ENCODE peak calls at places on chromosomes 13 and 19, in five cellular contexts. One of them, this sample, is unnamed.

GRCh38 chr13:114025432-114026127 is 51.7 kb upstream of the C13orf46 start:
- DNase-seq in IMR-90: peak
- DNase-seq in dorsolateral prefrontal cortex: no peak
- DNase-seq in bronchial epithelial cell: no peak
- DNase-seq in stimulated activated naive CD8-positive, alpha-beta T cell treated with anti-CD3 and anti-CD28 coated beads, Interleukin-15, Interleukin-2, amounts not matched to agents 100 U/mL and 50 U/mL, for 24 hours: no peak
- DNase-seq in this sample: peak

GRCh38 chr13:110450941-110451340 is 110.6 kb downstream of the RAB20 start:
- DNase-seq in IMR-90: no peak
- DNase-seq in dorsolateral prefrontal cortex: no peak
- DNase-seq in bronchial epithelial cell: peak
- DNase-seq in stimulated activated naive CD8-positive, alpha-beta T cell treated with anti-CD3 and anti-CD28 coated beads, Interleukin-15, Interleukin-2, amounts not matched to agents 100 U/mL and 50 U/mL, for 24 hours: no peak
- DNase-seq in this sample: no peak

GRCh38 chr13:97537110-97537509 is 103.1 kb downstream of the RAP2A start:
- DNase-seq in IMR-90: no peak
- DNase-seq in dorsolateral prefrontal cortex: no peak
- DNase-seq in bronchial epithelial cell: no peak
- DNase-seq in stimulated activated naive CD8-positive, alpha-beta T cell treated with anti-CD3 and anti-CD28 coated beads, Interleukin-15, Interleukin-2, amounts not matched to agents 100 U/mL and 50 U/mL, for 24 hours: no peak
- DNase-seq in this sample: no peak

GRCh38 chr13:109036091-109036490 is 406.7 kb downstream of the MYO16 start:
- DNase-seq in IMR-90: no peak
- DNase-seq in dorsolateral prefrontal cortex: no peak
- DNase-seq in bronchial epithelial cell: no peak
- DNase-seq in stimulated activated naive CD8-positive, alpha-beta T cell treated with anti-CD3 and anti-CD28 coated beads, Interleukin-15, Interleukin-2, amounts not matched to agents 100 U/mL and 50 U/mL, for 24 hours: no peak
- DNase-seq in this sample: no peak

GRCh38 chr19:42402376-42403116 is 12.4 kb upstream of the CNFN start:
- DNase-seq in IMR-90: no peak
- DNase-seq in dorsolateral prefrontal cortex: no peak
- DNase-seq in bronchial epithelial cell: no peak
- DNase-seq in stimulated activated naive CD8-positive, alpha-beta T cell treated with anti-CD3 and anti-CD28 coated beads, Interleukin-15, Interleukin-2, amounts not matched to agents 100 U/mL and 50 U/mL, for 24 hours: no peak
- DNase-seq in this sample: no peak

GRCh38 chr19:55439052-55439451 is 4.0 kb downstream of the SHISA7 start:
- DNase-seq in IMR-90: no peak
- DNase-seq in dorsolateral prefrontal cortex: no peak
- DNase-seq in bronchial epithelial cell: no peak
- DNase-seq in stimulated activated naive CD8-positive, alpha-beta T cell treated with anti-CD3 and anti-CD28 coated beads, Interleukin-15, Interleukin-2, amounts not matched to agents 100 U/mL and 50 U/mL, for 24 hours: no peak
- DNase-seq in this sample: no peak

GRCh38 chr13:37919329-37919880 is 49.8 kb upstream of the TRPC4 start:
- DNase-seq in IMR-90: no peak
- DNase-seq in dorsolateral prefrontal cortex: no peak
- DNase-seq in bronchial epithelial cell: no peak
- DNase-seq in stimulated activated naive CD8-positive, alpha-beta T cell treated with anti-CD3 and anti-CD28 coated beads, Interleukin-15, Interleukin-2, amounts not matched to agents 100 U/mL and 50 U/mL, for 24 hours: no peak
- DNase-seq in this sample: no peak

GRCh38 chr13:67416047-67416925 is 186.2 kb upstream of the PCDH9 start:
- DNase-seq in IMR-90: peak
- DNase-seq in dorsolateral prefrontal cortex: no peak
- DNase-seq in bronchial epithelial cell: no peak
- DNase-seq in stimulated activated naive CD8-positive, alpha-beta T cell treated with anti-CD3 and anti-CD28 coated beads, Interleukin-15, Interleukin-2, amounts not matched to agents 100 U/mL and 50 U/mL, for 24 hours: no peak
- DNase-seq in this sample: peak

GRCh38 chr13:99053636-99054233 is 75.9 kb upstream of the DOCK9 start:
- DNase-seq in IMR-90: no peak
- DNase-seq in dorsolateral prefrontal cortex: no peak
- DNase-seq in bronchial epithelial cell: no peak
- DNase-seq in stimulated activated naive CD8-positive, alpha-beta T cell treated with anti-CD3 and anti-CD28 coated beads, Interleukin-15, Interleukin-2, amounts not matched to agents 100 U/mL and 50 U/mL, for 24 hours: no peak
- DNase-seq in this sample: no peak

GRCh38 chr13:50378513-50378970 is 363.3 kb downstream of the KCNRG start:
- DNase-seq in IMR-90: no peak
- DNase-seq in dorsolateral prefrontal cortex: no peak
- DNase-seq in bronchial epithelial cell: no peak
- DNase-seq in stimulated activated naive CD8-positive, alpha-beta T cell treated with anti-CD3 and anti-CD28 coated beads, Interleukin-15, Interleukin-2, amounts not matched to agents 100 U/mL and 50 U/mL, for 24 hours: no peak
- DNase-seq in this sample: no peak

GRCh38 chr13:40116008-40116407 is 460.5 kb downstream of the COG6 start:
- DNase-seq in IMR-90: peak
- DNase-seq in dorsolateral prefrontal cortex: no peak
- DNase-seq in bronchial epithelial cell: peak
- DNase-seq in stimulated activated naive CD8-positive, alpha-beta T cell treated with anti-CD3 and anti-CD28 coated beads, Interleukin-15, Interleukin-2, amounts not matched to agents 100 U/mL and 50 U/mL, for 24 hours: peak
- DNase-seq in this sample: peak

GRCh38 chr19:10836478-10837325 is 690 bp upstream of the TMED1 start:
- DNase-seq in IMR-90: no peak
- DNase-seq in dorsolateral prefrontal cortex: peak
- DNase-seq in bronchial epithelial cell: no peak
- DNase-seq in stimulated activated naive CD8-positive, alpha-beta T cell treated with anti-CD3 and anti-CD28 coated beads, Interleukin-15, Interleukin-2, amounts not matched to agents 100 U/mL and 50 U/mL, for 24 hours: peak
- DNase-seq in this sample: peak

GRCh38 chr19:10712754-10713153 is 5.1 kb upstream of the DNM2 start:
- DNase-seq in IMR-90: no peak
- DNase-seq in dorsolateral prefrontal cortex: no peak
- DNase-seq in bronchial epithelial cell: no peak
- DNase-seq in stimulated activated naive CD8-positive, alpha-beta T cell treated with anti-CD3 and anti-CD28 coated beads, Interleukin-15, Interleukin-2, amounts not matched to agents 100 U/mL and 50 U/mL, for 24 hours: no peak
- DNase-seq in this sample: no peak

GRCh38 chr19:16591803-16592556 is 19.8 kb upstream of the SLC35E1 start:
- DNase-seq in IMR-90: peak
- DNase-seq in dorsolateral prefrontal cortex: no peak
- DNase-seq in bronchial epithelial cell: peak
- DNase-seq in stimulated activated naive CD8-positive, alpha-beta T cell treated with anti-CD3 and anti-CD28 coated beads, Interleukin-15, Interleukin-2, amounts not matched to agents 100 U/mL and 50 U/mL, for 24 hours: no peak
- DNase-seq in this sample: no peak

GRCh38 chr19:55579766-55580621 is 654 bp downstream of the ZNF579 start:
- DNase-seq in IMR-90: peak
- DNase-seq in dorsolateral prefrontal cortex: no peak
- DNase-seq in bronchial epithelial cell: no peak
- DNase-seq in stimulated activated naive CD8-positive, alpha-beta T cell treated with anti-CD3 and anti-CD28 coated beads, Interleukin-15, Interleukin-2, amounts not matched to agents 100 U/mL and 50 U/mL, for 24 hours: no peak
- DNase-seq in this sample: peak

GRCh38 chr13:73602295-73602694 is 531.9 kb downstream of the KLF12 start:
- DNase-seq in IMR-90: peak
- DNase-seq in dorsolateral prefrontal cortex: no peak
- DNase-seq in bronchial epithelial cell: peak
- DNase-seq in stimulated activated naive CD8-positive, alpha-beta T cell treated with anti-CD3 and anti-CD28 coated beads, Interleukin-15, Interleukin-2, amounts not matched to agents 100 U/mL and 50 U/mL, for 24 hours: no peak
- DNase-seq in this sample: no peak

GRCh38 chr13:37029617-37030016 is 29.0 kb downstream of the EXOSC8 start:
- DNase-seq in IMR-90: peak
- DNase-seq in dorsolateral prefrontal cortex: no peak
- DNase-seq in bronchial epithelial cell: no peak
- DNase-seq in stimulated activated naive CD8-positive, alpha-beta T cell treated with anti-CD3 and anti-CD28 coated beads, Interleukin-15, Interleukin-2, amounts not matched to agents 100 U/mL and 50 U/mL, for 24 hours: no peak
- DNase-seq in this sample: no peak